ENCODE peak calls at places on chromosomes 6 and 20, in eight cellular contexts. L is H9, T is right lobe of liver, M is SK-N-SH, K is A673, Z is fibroblast of lung, C is heart left ventricle, S is ovary. A is an unnamed sample.

GRCh38 chr6:89297695-89298351 is 17.3 kb downstream of the GABRR2 start:
- DNase-seq in L (no peak), T (no peak), M (no peak), K (peak; percentile 91), Z (peak; percentile 98), C (peak; percentile 76), S (peak; percentile 30), A (no peak)

GRCh38 chr20:46708172-46708860 is 1.1 kb upstream of the SLC2A10 start:
- DNase-seq in L (peak; percentile 78), T (no peak), M (no peak), K (no peak), Z (no peak), C (no peak), S (no peak), A (peak; percentile 65)

GRCh38 chr6:149725785-149726184 is 7.9 kb upstream of the LATS1 start:
- DNase-seq in L (no peak), T (no peak), M (no peak), K (no peak), Z (no peak), C (no peak), S (no peak), A (no peak)

GRCh38 chr6:88246654-88247053 is 80.5 kb upstream of the CNR1 start:
- DNase-seq in L (no peak), T (no peak), M (no peak), K (no peak), Z (no peak), C (no peak), S (no peak), A (no peak)

GRCh38 chr6:170174124-170174770 is 116.6 kb downstream of the DLL1 start:
- DNase-seq in L (peak; percentile 22), T (peak; percentile 48), M (peak; percentile 17), K (no peak), Z (no peak), C (no peak), S (peak; percentile 54), A (peak; percentile 57)

GRCh38 chr6:79702701-79703100 is 71.6 kb downstream of the SH3BGRL2 start:
- DNase-seq in L (no peak), T (no peak), M (no peak), K (no peak), Z (no peak), C (no peak), S (no peak), A (no peak)

GRCh38 chr6:11938285-11938890 is 73.7 kb upstream of the HIVEP1 start:
- DNase-seq in L (peak; percentile 71), T (no peak), M (no peak), K (no peak), Z (no peak), C (no peak), S (no peak), A (no peak)

GRCh38 chr6:80366721-80367120 is 260.2 kb downstream of the BCKDHB start:
- DNase-seq in L (no peak), T (peak; percentile 25), M (peak; percentile 55), K (peak; percentile 23), Z (peak; percentile 66), C (peak; percentile 63), S (peak; percentile 40), A (no peak)

GRCh38 chr6:14094721-14095120 is 22.9 kb upstream of the CD83 start:
- DNase-seq in L (no peak), T (no peak), M (no peak), K (peak; percentile 39), Z (no peak), C (no peak), S (no peak), A (no peak)

GRCh38 chr20:17653835-17654648 is 28.0 kb downstream of the RRBP1 start:
- DNase-seq in L (no peak), T (no peak), M (no peak), K (no peak), Z (no peak), C (no peak), S (no peak), A (peak; percentile 13)

GRCh38 chr6:132814716-132815570 is 574 bp downstream of the RPS12 start:
- DNase-seq in L (no peak), T (no peak), M (no peak), K (peak; percentile 35), Z (peak; percentile 20), C (no peak), S (no peak), A (no peak)

GRCh38 chr6:16332175-16332542 is 93.8 kb downstream of the GMPR start:
- DNase-seq in L (peak; percentile 92), T (peak; percentile 70), M (peak; percentile 81), K (peak; percentile 89), Z (peak; percentile 79), C (peak; percentile 82), S (peak; percentile 63), A (peak; percentile 69)

GRCh38 chr6:97963148-97963680 is 680.2 kb upstream of the MMS22L start:
- DNase-seq in L (no peak), T (no peak), M (no peak), K (no peak), Z (no peak), C (no peak), S (no peak), A (no peak)

GRCh38 chr6:170018422-170019258 is 267.2 kb downstream of the ERMARD start:
- DNase-seq in L (peak; percentile 8), T (no peak), M (no peak), K (no peak), Z (no peak), C (no peak), S (no peak), A (no peak)

GRCh38 chr6:38164671-38165108 is 345.2 kb downstream of the ZFAND3 start:
- DNase-seq in L (no peak), T (no peak), M (no peak), K (no peak), Z (no peak), C (no peak), S (no peak), A (no peak)

GRCh38 chr6:53894086-53894485 is 99.3 kb downstream of the LRRC1 start:
- DNase-seq in L (no peak), T (no peak), M (no peak), K (no peak), Z (peak; percentile 44), C (no peak), S (no peak), A (no peak)

GRCh38 chr6:11011787-11012234 is 32.3 kb downstream of the ELOVL2 start:
- DNase-seq in L (peak; percentile 67), T (peak; percentile 62), M (no peak), K (no peak), Z (no peak), C (no peak), S (no peak), A (peak; percentile 64)

GRCh38 chr6:167491403-167492095 is 166.7 kb downstream of the TTLL2 start:
- DNase-seq in L (no peak), T (no peak), M (no peak), K (no peak), Z (no peak), C (no peak), S (no peak), A (no peak)

GRCh38 chr20:1784586-1784985 is 110.6 kb upstream of the SIRPA start:
- DNase-seq in L (no peak), T (no peak), M (no peak), K (no peak), Z (no peak), C (no peak), S (no peak), A (no peak)

GRCh38 chr6:71012871-71013456 is 56.1 kb upstream of the B3GAT2 start:
- DNase-seq in L (no peak), T (no peak), M (peak; percentile 56), K (peak; percentile 70), Z (peak; percentile 65), C (peak; percentile 31), S (no peak), A (no peak)

GRCh38 chr6:45843848-45844521 is 171.7 kb downstream of the CLIC5 start:
- DNase-seq in L (no peak), T (peak; percentile 80), M (no peak), K (no peak), Z (peak; percentile 34), C (no peak), S (no peak), A (no peak)

GRCh38 chr6:4344317-4344899 is 209.0 kb upstream of the ECI2 start:
- DNase-seq in L (no peak), T (no peak), M (no peak), K (no peak), Z (no peak), C (no peak), S (no peak), A (no peak)

GRCh38 chr20:36099106-36099505 is 55.4 kb upstream of the EPB41L1 start:
- DNase-seq in L (no peak), T (no peak), M (no peak), K (no peak), Z (no peak), C (no peak), S (no peak), A (no peak)
- H3K4me1 ChIP-seq in L (peaks cover 3% of the 10 kb centered on the region), T (no peaks in the 10 kb centered on the region), M (peaks cover 9% of the 10 kb centered on the region), K (no peaks in the 10 kb centered on the region), Z (peaks cover 4% of the 10 kb centered on the region), C (peaks cover 35% of the 10 kb centered on the region), S (no peaks in the 10 kb centered on the region), A (peaks cover 61% of the 10 kb centered on the region)

DNA sequence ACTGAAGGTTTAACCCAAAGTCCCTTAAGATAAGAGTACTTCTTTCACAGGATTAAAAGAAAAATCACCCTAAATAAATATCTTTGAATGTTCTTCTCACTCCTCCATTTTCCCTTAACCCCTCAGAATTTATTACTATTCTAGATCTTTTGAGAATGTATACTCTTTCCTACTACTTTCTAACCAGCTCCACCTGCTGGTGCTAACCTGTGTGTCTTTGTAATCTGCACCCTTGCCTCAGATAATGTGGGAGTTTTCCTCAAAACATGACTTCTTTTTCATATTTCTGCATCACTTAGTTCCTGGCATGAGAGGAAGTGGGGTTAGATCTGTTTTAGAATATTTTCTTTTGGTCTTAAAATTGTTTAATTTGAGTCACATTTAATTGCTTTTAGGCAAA is 394.2 kb downstream of the BMP2 start:
- DNase-seq in L (no peak), T (peak; percentile 22), M (peak; percentile 11), K (peak; percentile 2), Z (peak; percentile 24), C (no peak), S (no peak), A (no peak)
- TF ChIP-seq CTCF in L (peak; percentile 71), T (peak; percentile 64), M (peak; percentile 21), K (peak; percentile 36), Z (no peak), C (no peak), S (no peak), A (no peak)

GRCh38 chr6:119346914-119347313 is 2.6 kb downstream of the MAN1A1 start:
- DNase-seq in L (no peak), T (no peak), M (no peak), K (no peak), Z (no peak), C (no peak), S (no peak), A (no peak)
- H3K4me1 ChIP-seq in L (peaks cover 4% of the 10 kb centered on the region), T (no peaks in the 10 kb centered on the region), M (no peaks in the 10 kb centered on the region), K (peaks cover 6% of the 10 kb centered on the region), Z (peaks cover 3% of the 10 kb centered on the region), C (peaks cover 71% of the 10 kb centered on the region), S (peaks cover 4% of the 10 kb centered on the region), A (peaks cover 31% of the 10 kb centered on the region)

DNA sequence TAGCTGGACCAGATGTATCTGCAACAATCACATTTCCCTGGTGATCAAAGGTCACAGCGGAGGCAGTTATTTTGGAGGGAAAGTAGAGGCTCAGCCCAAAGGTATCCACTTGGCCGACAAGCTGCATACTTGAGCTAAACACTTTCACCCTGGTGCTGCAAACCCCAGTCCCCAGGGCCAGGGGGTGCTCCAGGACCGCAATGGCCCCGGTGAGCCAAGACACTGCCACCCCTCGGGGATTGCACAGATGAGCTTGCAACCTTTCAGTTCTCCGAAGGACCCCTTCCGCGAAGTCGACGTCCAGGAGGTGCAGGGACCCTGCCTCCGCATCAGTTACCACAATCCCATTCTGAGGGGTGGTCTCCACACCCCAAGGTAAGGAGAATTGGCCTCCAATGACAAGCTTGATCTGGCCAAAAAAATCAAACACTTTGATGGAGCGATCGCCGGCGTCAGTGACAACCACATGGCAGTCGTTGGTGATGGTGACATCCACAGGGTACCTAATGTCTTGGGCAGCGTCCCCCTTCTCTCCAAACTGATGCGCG is 823 bp downstream of the NHLRC1 start:
- DNase-seq in L (peak; percentile 69), T (no peak), M (no peak), K (peak; percentile 7), Z (no peak), C (no peak), S (no peak), A (peak; percentile 67)
- TF ChIP-seq CTCF in L (peak; percentile 66), T (no peak), M (no peak), K (no peak), Z (no peak), C (no peak), S (no peak), A (no peak)

A was measured in pancreas.